ENCODE peak calls at places on chromosomes 13 and 19, in seven cellular contexts. B, N, C, E, A, F and D are unnamed samples.

GRCh38 chr19:6393982-6394412 is 1.0 kb upstream of the GTF2F1 start:
- DNase-seq in F (no peak), E (peak), B (no peak), N (no peak), A (no peak), C (no peak), D (no peak)

GRCh38 chr19:19267305-19267704 is 5.8 kb downstream of the TM6SF2 start:
- DNase-seq in B (no peak), C (no peak), A (no peak), N (no peak), E (no peak), F (no peak), D (no peak)

GRCh38 chr19:39136225-39136940 is 10.8 kb downstream of the PAK4 start:
- DNase-seq in B (no peak), F (no peak), C (no peak), N (no peak), A (no peak), E (no peak), D (no peak)

GRCh38 chr13:78121459-78122348 is 203.1 kb upstream of the EDNRB start:
- DNase-seq in B (peak), C (peak), N (peak), E (peak), F (peak), A (peak), D (peak)

GRCh38 chr13:51666316-51666715 is 82.1 kb downstream of the WDFY2 start:
- DNase-seq in C (no peak), A (no peak), F (no peak), N (no peak), B (no peak), E (no peak), D (no peak)

GRCh38 chr13:110716235-110716505 is 2.7 kb downstream of the ING1 start:
- DNase-seq in A (peak), C (peak), B (no peak), N (peak), E (no peak), F (no peak), D (no peak)

GRCh38 chr19:47503130-47503822 is 11.6 kb downstream of the NAPA start:
- DNase-seq in E (no peak), F (no peak), C (no peak), N (no peak), B (no peak), A (no peak), D (no peak)

GRCh38 chr13:44747179-44747578 is 171.0 kb upstream of the TSC22D1 start:
- DNase-seq in E (no peak), C (no peak), F (no peak), B (no peak), N (peak), A (no peak), D (no peak)

GRCh38 chr19:2524840-2525723 is 49.2 kb downstream of the GADD45B start:
- DNase-seq in C (no peak), B (no peak), F (peak), A (peak), N (peak), E (no peak), D (peak)

GRCh38 chr13:29543230-29544215 is 52.0 kb downstream of the SLC7A1 start:
- DNase-seq in F (no peak), A (peak), C (no peak), E (peak), N (no peak), B (no peak), D (no peak)

GRCh38 chr13:101941095-101941777 is 460.6 kb downstream of the FGF14 start:
- DNase-seq in E (no peak), N (no peak), B (no peak), A (peak), F (no peak), C (no peak), D (no peak)

GRCh38 chr19:50557009-50557613 is 11.1 kb downstream of the LRRC4B start:
- DNase-seq in A (no peak), B (no peak), F (no peak), E (no peak), N (no peak), C (no peak), D (no peak)

GRCh38 chr19:5339950-5340636 is 519 bp downstream of the PTPRS start:
- DNase-seq in A (no peak), N (no peak), B (no peak), E (no peak), C (no peak), F (peak), D (no peak)

GRCh38 chr13:112859128-112859816 is 109.7 kb upstream of the MCF2L start:
- DNase-seq in N (no peak), A (no peak), F (no peak), E (no peak), C (no peak), B (no peak), D (no peak)

GRCh38 chr13:94224670-94225069 is 254.8 kb downstream of the DCT start:
- DNase-seq in A (no peak), C (no peak), B (no peak), F (no peak), N (no peak), E (no peak), D (no peak)

GRCh38 chr13:101098873-101099272 is 317.4 kb downstream of the NALCN start:
- DNase-seq in F (no peak), A (no peak), C (no peak), E (no peak), B (no peak), N (no peak), D (no peak)

GRCh38 chr13:73429691-73430090 is 370.9 kb downstream of the KLF5 start:
- DNase-seq in E (no peak), N (no peak), B (no peak), F (peak), A (peak), C (no peak), D (peak)

GRCh38 chr13:113903361-113903760 is 39.5 kb upstream of the GAS6 start:
- DNase-seq in N (no peak), C (no peak), F (peak), A (peak), E (no peak), B (no peak), D (no peak)

GRCh38 chr19:49684251-49684982 is 5.0 kb upstream of the ADM5 start:
- DNase-seq in A (no peak), F (peak), N (no peak), C (no peak), B (no peak), E (no peak), D (no peak)

GRCh38 chr13:46655727-46656180 is 102.8 kb downstream of the LRCH1 start:
- DNase-seq in N (no peak), E (no peak), C (no peak), B (no peak), F (no peak), A (peak), D (no peak)

GRCh38 chr13:39952244-39953233 is 297.1 kb downstream of the COG6 start:
- DNase-seq in A (peak), N (no peak), C (no peak), E (no peak), B (no peak), F (no peak), D (no peak)

GRCh38 chr19:39474139-39474620 is 6.5 kb upstream of the TIMM50 start:
- DNase-seq in C (peak), E (peak), B (no peak), N (peak), A (peak), F (peak), D (peak)

GRCh38 chr13:53237696-53238095 is 209.1 kb downstream of the OLFM4 start:
- DNase-seq in E (no peak), F (no peak), A (no peak), B (no peak), N (no peak), C (no peak), D (no peak)

GRCh38 chr19:871446-872265 is 12.2 kb downstream of the CFD start:
- DNase-seq in E (no peak), A (no peak), N (no peak), B (no peak), C (no peak), F (peak), D (peak)

GRCh38 chr19:844300-844971 is 3.6 kb downstream of the PRTN3 start:
- DNase-seq in A (no peak), E (no peak), B (no peak), N (no peak), F (no peak), C (no peak), D (no peak)

GRCh38 chr19:55585658-55586339 is 5.2 kb upstream of the ZNF579 start:
- DNase-seq in B (no peak), E (peak), A (peak), F (peak), N (peak), C (no peak), D (no peak)

GRCh38 chr13:51590966-51591627 is 6.8 kb downstream of the WDFY2 start:
- DNase-seq in E (no peak), B (peak), N (no peak), F (peak), A (peak), C (no peak), D (peak)

GRCh38 chr19:5913739-5914357 is at the start of gene CAPS:
- DNase-seq in F (peak), B (peak), A (peak), E (no peak), C (no peak), N (peak), D (peak)

GRCh38 chr13:28100149-28101121 is at the start of gene FLT3:
- DNase-seq in N (peak), E (peak), C (peak), F (peak), B (no peak), A (peak), D (peak)

GRCh38 chr13:113641426-113641825 is 16.6 kb downstream of the ATP4B start:
- DNase-seq in A (no peak), N (no peak), B (no peak), F (no peak), C (no peak), E (no peak), D (no peak)

GRCh38 chr13:49367640-49368431 is 76.0 kb downstream of the CAB39L start:
- DNase-seq in N (no peak), A (no peak), C (no peak), B (no peak), E (no peak), F (no peak), D (no peak)

GRCh38 chr13:77028202-77028601 is 1.2 kb upstream of the FBXL3 start:
- DNase-seq in A (peak), N (no peak), E (no peak), B (no peak), C (no peak), F (no peak), D (no peak)

GRCh38 chr19:49127674-49128544 is 8.6 kb downstream of the PPFIA3 start:
- DNase-seq in N (peak), F (peak), B (peak), C (peak), A (peak), E (peak), D (peak)

GRCh38 chr19:17982430-17982829 is 15.5 kb downstream of the KCNN1 start:
- DNase-seq in F (no peak), A (no peak), B (no peak), N (no peak), C (no peak), E (no peak), D (no peak)

GRCh38 chr13:100314132-100314910 is 225.4 kb downstream of the PCCA start:
- DNase-seq in A (no peak), C (no peak), F (no peak), E (no peak), B (no peak), N (no peak), D (peak)

GRCh38 chr19:19109601-19110000 is 28.7 kb downstream of the TMEM161A start:
- DNase-seq in A (no peak), B (no peak), C (no peak), F (no peak), E (no peak), N (no peak), D (no peak)

GRCh38 chr19:39403331-39404312 is 3.0 kb upstream of the ZFP36 start:
- DNase-seq in C (peak), N (peak), E (peak), A (peak), F (peak), B (peak), D (peak)

GRCh38 chr19:55369651-55370304 is 485 bp downstream of the IL11 start:
- DNase-seq in F (peak), N (no peak), E (peak), A (peak), C (peak), B (no peak), D (peak)